ENCODE peak calls at places on chromosomes 11 and 22, in six cellular contexts. V, H, K, G, A and Q are unnamed samples.

GRCh38 chr11:122310701-122311100 is 194.7 kb upstream of the BLID start:
- DNase-seq in G (no peak), H (no peak), V (no peak), A (no peak), K (no peak), Q (no peak)

GRCh38 chr11:72673284-72673942 is 809 bp downstream of the PDE2A start:
- DNase-seq in G (no peak), A (no peak), V (no peak), H (no peak), K (no peak), Q (no peak)

GRCh38 chr11:126106929-126107328 is 44.3 kb upstream of the CDON start:
- DNase-seq in H (no peak), G (no peak), V (no peak), A (no peak), K (no peak), Q (no peak)

GRCh38 chr11:12842933-12843636 is 166.0 kb upstream of the RASSF10 start:
- DNase-seq in G (peak), V (peak), K (no peak), A (no peak), H (no peak), Q (peak)

GRCh38 chr11:70205049-70205725 is 2.1 kb downstream of the FADD start:
- DNase-seq in A (no peak), H (no peak), K (no peak), G (no peak), V (no peak), Q (no peak)

GRCh38 chr11:43217856-43218255 is 93.9 kb upstream of the API5 start:
- DNase-seq in H (no peak), A (no peak), K (no peak), G (no peak), V (no peak), Q (no peak)

GRCh38 chr22:40123387-40123786 is 54.3 kb upstream of the TNRC6B start:
- DNase-seq in K (no peak), G (no peak), A (no peak), H (no peak), V (peak), Q (no peak)

GRCh38 chr11:19447150-19447566 is 206.4 kb upstream of the E2F8 start:
- DNase-seq in V (no peak), K (no peak), H (no peak), A (no peak), G (no peak), Q (no peak)

GRCh38 chr11:7575841-7576451 is 62.1 kb downstream of the PPFIBP2 start:
- DNase-seq in K (peak), V (no peak), A (no peak), G (no peak), H (peak), Q (peak)

GRCh38 chr11:3143136-3143880 is 21.8 kb downstream of the OSBPL5 start:
- DNase-seq in V (no peak), G (no peak), A (no peak), H (no peak), K (no peak), Q (no peak)

GRCh38 chr11:131511794-131512193 is 141.4 kb downstream of the NTM start:
- DNase-seq in A (no peak), V (peak), H (no peak), K (no peak), G (peak), Q (no peak)

GRCh38 chr11:94708642-94709041 is 59.5 kb upstream of the AMOTL1 start:
- DNase-seq in V (no peak), H (no peak), A (no peak), G (no peak), K (no peak), Q (no peak)

GRCh38 chr11:117273550-117274289 is 17.4 kb upstream of the BACE1-AS start:
- DNase-seq in A (peak), V (no peak), H (no peak), G (no peak), K (peak), Q (peak)

GRCh38 chr11:68989936-68990606 is 9.3 kb upstream of the MRGPRD start:
- DNase-seq in G (no peak), K (no peak), V (no peak), A (no peak), H (no peak), Q (no peak)

GRCh38 chr22:36106910-36107309 is 53.6 kb downstream of the APOL3 start:
- DNase-seq in V (no peak), G (no peak), H (no peak), K (no peak), A (no peak), Q (no peak)

GRCh38 chr22:16783930-16784354 is 41.3 kb downstream of the XKR3 start:
- DNase-seq in H (peak), G (no peak), A (no peak), V (peak), K (no peak), Q (no peak)